ENCODE peak calls at places on chromosomes 13 and 19, in ten cellular contexts. One of them, this sample, is unnamed.

GRCh38 chr13:39106216-39106995 is 68.2 kb downstream of the NHLRC3 start:
- DNase-seq in mucosa of descending colon: peak; percentile 15
- DNase-seq in tibial artery: no peak
- DNase-seq in heart right ventricle: no peak
- DNase-seq in breast epithelium: no peak
- DNase-seq in CD8-positive, alpha-beta memory T cell: no peak
- DNase-seq in pancreas: no peak
- DNase-seq in SK-N-SH: no peak
- DNase-seq in uterus: no peak
- DNase-seq in trophoblast cell: no peak
- DNase-seq in this sample: no peak

GRCh38 chr19:41265376-41266153 is 1.4 kb downstream of the HNRNPUL1 start:
- DNase-seq in mucosa of descending colon: peak; percentile 23
- DNase-seq in tibial artery: no peak
- DNase-seq in heart right ventricle: no peak
- DNase-seq in breast epithelium: peak; percentile 55
- DNase-seq in CD8-positive, alpha-beta memory T cell: no peak
- DNase-seq in pancreas: no peak
- DNase-seq in SK-N-SH: peak; percentile 27
- DNase-seq in uterus: no peak
- DNase-seq in trophoblast cell: no peak
- DNase-seq in this sample: no peak

GRCh38 chr13:44685641-44686040 is 109.5 kb upstream of the TSC22D1 start:
- DNase-seq in mucosa of descending colon: no peak
- DNase-seq in tibial artery: no peak
- DNase-seq in heart right ventricle: no peak
- DNase-seq in breast epithelium: no peak
- DNase-seq in CD8-positive, alpha-beta memory T cell: no peak
- DNase-seq in pancreas: no peak
- DNase-seq in SK-N-SH: no peak
- DNase-seq in uterus: no peak
- DNase-seq in trophoblast cell: no peak
- DNase-seq in this sample: no peak

GRCh38 chr13:32153056-32153455 is 121.5 kb downstream of the FRY start:
- DNase-seq in mucosa of descending colon: no peak
- DNase-seq in tibial artery: no peak
- DNase-seq in heart right ventricle: no peak
- DNase-seq in breast epithelium: no peak
- DNase-seq in CD8-positive, alpha-beta memory T cell: no peak
- DNase-seq in pancreas: no peak
- DNase-seq in SK-N-SH: no peak
- DNase-seq in uterus: no peak
- DNase-seq in trophoblast cell: no peak
- DNase-seq in this sample: no peak

GRCh38 chr19:13215572-13216380 is 65.6 kb downstream of the IER2 start:
- DNase-seq in mucosa of descending colon: no peak
- DNase-seq in tibial artery: no peak
- DNase-seq in heart right ventricle: no peak
- DNase-seq in breast epithelium: no peak
- DNase-seq in CD8-positive, alpha-beta memory T cell: peak; percentile 61
- DNase-seq in pancreas: no peak
- DNase-seq in SK-N-SH: no peak
- DNase-seq in uterus: no peak
- DNase-seq in trophoblast cell: no peak
- DNase-seq in this sample: no peak

GRCh38 chr13:93058301-93058700 is 168.3 kb upstream of the GPC6 start:
- DNase-seq in mucosa of descending colon: no peak
- DNase-seq in tibial artery: no peak
- DNase-seq in heart right ventricle: no peak
- DNase-seq in breast epithelium: no peak
- DNase-seq in CD8-positive, alpha-beta memory T cell: no peak
- DNase-seq in pancreas: no peak
- DNase-seq in SK-N-SH: peak; percentile 47
- DNase-seq in uterus: no peak
- DNase-seq in trophoblast cell: no peak
- DNase-seq in this sample: no peak

GRCh38 chr13:110661256-110661655 is 44.7 kb downstream of the CARS2 start:
- DNase-seq in mucosa of descending colon: no peak
- DNase-seq in tibial artery: no peak
- DNase-seq in heart right ventricle: no peak
- DNase-seq in breast epithelium: no peak
- DNase-seq in CD8-positive, alpha-beta memory T cell: no peak
- DNase-seq in pancreas: no peak
- DNase-seq in SK-N-SH: no peak
- DNase-seq in uterus: no peak
- DNase-seq in trophoblast cell: no peak
- DNase-seq in this sample: no peak

GRCh38 chr13:44809152-44809551 is 180.1 kb downstream of the NUFIP1 start:
- DNase-seq in mucosa of descending colon: no peak
- DNase-seq in tibial artery: no peak
- DNase-seq in heart right ventricle: no peak
- DNase-seq in breast epithelium: no peak
- DNase-seq in CD8-positive, alpha-beta memory T cell: no peak
- DNase-seq in pancreas: no peak
- DNase-seq in SK-N-SH: no peak
- DNase-seq in uterus: no peak
- DNase-seq in trophoblast cell: no peak
- DNase-seq in this sample: no peak

GRCh38 chr13:76822691-76823267 is 63.4 kb downstream of the KCTD12 start:
- DNase-seq in mucosa of descending colon: peak; percentile 54
- DNase-seq in tibial artery: no peak
- DNase-seq in heart right ventricle: no peak
- DNase-seq in breast epithelium: no peak
- DNase-seq in CD8-positive, alpha-beta memory T cell: no peak
- DNase-seq in pancreas: no peak
- DNase-seq in SK-N-SH: no peak
- DNase-seq in uterus: no peak
- DNase-seq in trophoblast cell: peak; percentile 29
- DNase-seq in this sample: no peak

GRCh38 chr13:47184311-47184710 is 287.5 kb upstream of the HTR2A start:
- DNase-seq in mucosa of descending colon: no peak
- DNase-seq in tibial artery: no peak
- DNase-seq in heart right ventricle: no peak
- DNase-seq in breast epithelium: no peak
- DNase-seq in CD8-positive, alpha-beta memory T cell: no peak
- DNase-seq in pancreas: no peak
- DNase-seq in SK-N-SH: no peak
- DNase-seq in uterus: no peak
- DNase-seq in trophoblast cell: no peak
- DNase-seq in this sample: no peak

GRCh38 chr19:16655727-16656126 is 4.2 kb downstream of the SMIM7 start:
- DNase-seq in mucosa of descending colon: no peak
- DNase-seq in tibial artery: no peak
- DNase-seq in heart right ventricle: no peak
- DNase-seq in breast epithelium: no peak
- DNase-seq in CD8-positive, alpha-beta memory T cell: no peak
- DNase-seq in pancreas: no peak
- DNase-seq in SK-N-SH: no peak
- DNase-seq in uterus: no peak
- DNase-seq in trophoblast cell: no peak
- DNase-seq in this sample: no peak
- H3K36me3 ChIP-seq in mucosa of descending colon: peaks cover 6% of the 10 kb centered on the region
- H3K36me3 ChIP-seq in tibial artery: peaks cover 75% of the 10 kb centered on the region
- H3K36me3 ChIP-seq in heart right ventricle: peaks cover 84% of the 10 kb centered on the region
- H3K36me3 ChIP-seq in breast epithelium: peaks cover 6% of the 10 kb centered on the region
- H3K36me3 ChIP-seq in CD8-positive, alpha-beta memory T cell: peaks cover 59% of the 10 kb centered on the region
- H3K36me3 ChIP-seq in pancreas: peaks cover 20% of the 10 kb centered on the region
- H3K36me3 ChIP-seq in SK-N-SH: peaks cover 63% of the 10 kb centered on the region
- H3K36me3 ChIP-seq in uterus: no peaks in the 10 kb centered on the region
- H3K36me3 ChIP-seq in trophoblast cell: peaks cover 65% of the 10 kb centered on the region
- H3K36me3 ChIP-seq in this sample: peaks cover 11% of the 10 kb centered on the region

GRCh38 chr19:7340959-7341837 is 7.5 kb upstream of the ARHGEF18 start:
- DNase-seq in mucosa of descending colon: peak; percentile 92
- DNase-seq in tibial artery: peak; percentile 74
- DNase-seq in heart right ventricle: peak; percentile 86
- DNase-seq in breast epithelium: peak; percentile 73
- DNase-seq in CD8-positive, alpha-beta memory T cell: peak; percentile 85
- DNase-seq in pancreas: peak; percentile 83
- DNase-seq in SK-N-SH: peak; percentile 71
- DNase-seq in uterus: peak; percentile 87
- DNase-seq in trophoblast cell: peak; percentile 70
- DNase-seq in this sample: peak; percentile 65
- H3K4me1 ChIP-seq in mucosa of descending colon: peaks cover 12% of the 10 kb centered on the region
- H3K4me1 ChIP-seq in tibial artery: no peaks in the 10 kb centered on the region
- H3K4me1 ChIP-seq in heart right ventricle: no peaks in the 10 kb centered on the region
- H3K4me1 ChIP-seq in breast epithelium: no peaks in the 10 kb centered on the region
- H3K4me1 ChIP-seq in CD8-positive, alpha-beta memory T cell: peaks cover 63% of the 10 kb centered on the region
- H3K4me1 ChIP-seq in pancreas: no peaks in the 10 kb centered on the region
- H3K4me1 ChIP-seq in SK-N-SH: no peaks in the 10 kb centered on the region
- H3K4me1 ChIP-seq in uterus: no peaks in the 10 kb centered on the region
- H3K4me1 ChIP-seq in trophoblast cell: no peaks in the 10 kb centered on the region
- H3K4me1 ChIP-seq in this sample: peaks cover 37% of the 10 kb centered on the region

GRCh38 chr19:49433240-49433901 is 8.0 kb downstream of the SLC17A7 start:
- DNase-seq in mucosa of descending colon: no peak
- DNase-seq in tibial artery: no peak
- DNase-seq in heart right ventricle: no peak
- DNase-seq in breast epithelium: no peak
- DNase-seq in CD8-positive, alpha-beta memory T cell: no peak
- DNase-seq in pancreas: no peak
- DNase-seq in SK-N-SH: no peak
- DNase-seq in uterus: no peak
- DNase-seq in trophoblast cell: no peak
- DNase-seq in this sample: no peak
- H3K36me3 ChIP-seq in mucosa of descending colon: no peaks in the 10 kb centered on the region
- H3K36me3 ChIP-seq in tibial artery: no peaks in the 10 kb centered on the region
- H3K36me3 ChIP-seq in heart right ventricle: no peaks in the 10 kb centered on the region
- H3K36me3 ChIP-seq in breast epithelium: no peaks in the 10 kb centered on the region
- H3K36me3 ChIP-seq in CD8-positive, alpha-beta memory T cell: no peaks in the 10 kb centered on the region
- H3K36me3 ChIP-seq in pancreas: no peaks in the 10 kb centered on the region
- H3K36me3 ChIP-seq in SK-N-SH: no peaks in the 10 kb centered on the region
- H3K36me3 ChIP-seq in uterus: no peaks in the 10 kb centered on the region
- H3K36me3 ChIP-seq in trophoblast cell: no peaks in the 10 kb centered on the region
- H3K36me3 ChIP-seq in this sample: no peaks in the 10 kb centered on the region

GRCh38 chr19:39497850-39498261 is 891 bp upstream of the DLL3 start:
- DNase-seq in mucosa of descending colon: peak; percentile 35
- DNase-seq in tibial artery: no peak
- DNase-seq in heart right ventricle: peak; percentile 49
- DNase-seq in breast epithelium: no peak
- DNase-seq in CD8-positive, alpha-beta memory T cell: no peak
- DNase-seq in pancreas: no peak
- DNase-seq in SK-N-SH: peak; percentile 88
- DNase-seq in uterus: no peak
- DNase-seq in trophoblast cell: no peak
- DNase-seq in this sample: no peak

GRCh38 chr19:39492225-39492624 is 6.5 kb upstream of the DLL3 start:
- DNase-seq in mucosa of descending colon: no peak
- DNase-seq in tibial artery: no peak
- DNase-seq in heart right ventricle: no peak
- DNase-seq in breast epithelium: no peak
- DNase-seq in CD8-positive, alpha-beta memory T cell: no peak
- DNase-seq in pancreas: no peak
- DNase-seq in SK-N-SH: no peak
- DNase-seq in uterus: no peak
- DNase-seq in trophoblast cell: no peak
- DNase-seq in this sample: no peak

GRCh38 chr19:39492788-39493187 is 6.0 kb upstream of the DLL3 start:
- DNase-seq in mucosa of descending colon: no peak
- DNase-seq in tibial artery: no peak
- DNase-seq in heart right ventricle: no peak
- DNase-seq in breast epithelium: no peak
- DNase-seq in CD8-positive, alpha-beta memory T cell: no peak
- DNase-seq in pancreas: no peak
- DNase-seq in SK-N-SH: no peak
- DNase-seq in uterus: no peak
- DNase-seq in trophoblast cell: no peak
- DNase-seq in this sample: no peak

GRCh38 chr19:39496063-39496462 is 2.7 kb upstream of the DLL3 start:
- DNase-seq in mucosa of descending colon: no peak
- DNase-seq in tibial artery: no peak
- DNase-seq in heart right ventricle: no peak
- DNase-seq in breast epithelium: no peak
- DNase-seq in CD8-positive, alpha-beta memory T cell: no peak
- DNase-seq in pancreas: no peak
- DNase-seq in SK-N-SH: no peak
- DNase-seq in uterus: no peak
- DNase-seq in trophoblast cell: no peak
- DNase-seq in this sample: no peak

DNA sequence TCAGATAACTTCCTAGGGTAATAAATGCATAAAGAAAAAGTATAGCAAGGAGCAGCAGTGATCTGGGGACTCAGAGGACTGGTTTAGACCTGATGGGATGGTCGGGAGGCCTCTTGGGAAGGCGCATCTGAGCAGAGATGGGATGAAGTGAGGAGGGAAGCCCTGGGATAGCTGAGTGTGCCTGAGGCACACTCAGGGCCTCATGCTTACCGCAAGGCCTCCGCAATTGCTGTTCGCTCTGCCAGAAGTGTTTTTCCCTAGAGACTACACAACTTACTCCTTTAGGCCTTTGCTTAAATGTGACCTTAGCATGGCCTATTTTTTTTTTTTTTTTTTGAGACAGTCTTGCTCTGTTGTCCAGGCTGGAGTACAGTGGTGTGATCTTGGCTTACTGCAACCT is 4.1 kb upstream of the DLL3 start:
- DNase-seq in mucosa of descending colon: no peak
- DNase-seq in tibial artery: no peak
- DNase-seq in heart right ventricle: no peak
- DNase-seq in breast epithelium: no peak
- DNase-seq in CD8-positive, alpha-beta memory T cell: no peak
- DNase-seq in pancreas: no peak
- DNase-seq in SK-N-SH: no peak
- DNase-seq in uterus: no peak
- DNase-seq in trophoblast cell: no peak
- DNase-seq in this sample: no peak
- H3K4me1 ChIP-seq in mucosa of descending colon: peaks cover 17% of the 10 kb centered on the region
- H3K4me1 ChIP-seq in tibial artery: peaks cover 17% of the 10 kb centered on the region
- H3K4me1 ChIP-seq in heart right ventricle: no peaks in the 10 kb centered on the region
- H3K4me1 ChIP-seq in breast epithelium: no peaks in the 10 kb centered on the region
- H3K4me1 ChIP-seq in CD8-positive, alpha-beta memory T cell: peaks cover 15% of the 10 kb centered on the region
- H3K4me1 ChIP-seq in pancreas: peaks cover 8% of the 10 kb centered on the region
- H3K4me1 ChIP-seq in SK-N-SH: peaks cover 9% of the 10 kb centered on the region
- H3K4me1 ChIP-seq in uterus: no peaks in the 10 kb centered on the region
- H3K4me1 ChIP-seq in trophoblast cell: peaks cover 9% of the 10 kb centered on the region
- H3K4me1 ChIP-seq in this sample: peaks cover 20% of the 10 kb centered on the region

DNA sequence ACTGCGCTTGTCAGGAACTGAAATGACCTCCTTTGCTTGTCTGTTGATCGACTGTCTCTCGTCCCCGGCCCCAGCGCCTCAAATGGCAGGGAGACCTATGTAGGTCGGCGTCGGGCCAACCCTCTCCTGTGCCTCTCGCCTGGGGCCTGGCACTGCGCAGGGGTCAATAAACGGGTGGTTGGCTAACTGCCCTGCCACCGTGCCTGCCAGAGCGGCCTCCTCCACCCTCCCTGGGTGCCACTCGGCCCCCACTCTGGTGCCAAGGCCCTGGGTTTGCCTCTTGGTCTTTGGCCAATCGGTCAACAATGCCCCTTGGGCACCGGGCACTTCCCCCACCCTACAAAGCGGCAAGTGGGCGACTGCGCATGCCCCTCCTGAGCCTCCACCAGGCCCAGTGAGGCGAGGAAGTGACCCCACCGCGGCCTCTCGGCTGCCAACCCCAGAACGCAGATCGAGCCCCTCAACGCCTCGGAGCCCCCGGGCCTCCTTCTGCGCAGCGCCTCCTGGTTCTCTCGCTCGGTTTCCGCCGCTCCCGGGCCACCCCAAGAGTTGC is 1.1 kb downstream of the KEAP1 start:
- DNase-seq in mucosa of descending colon: peak; percentile 91
- DNase-seq in tibial artery: peak; percentile 72
- DNase-seq in heart right ventricle: peak; percentile 86
- DNase-seq in breast epithelium: peak; percentile 98
- DNase-seq in CD8-positive, alpha-beta memory T cell: peak; percentile 63
- DNase-seq in pancreas: peak; percentile 98
- DNase-seq in SK-N-SH: peak; percentile 90
- DNase-seq in uterus: peak; percentile 68
- DNase-seq in trophoblast cell: no peak
- DNase-seq in this sample: no peak
- H3K36me3 ChIP-seq in mucosa of descending colon: no peaks in the 10 kb centered on the region
- H3K36me3 ChIP-seq in tibial artery: peaks cover 16% of the 10 kb centered on the region
- H3K36me3 ChIP-seq in heart right ventricle: peaks cover 30% of the 10 kb centered on the region
- H3K36me3 ChIP-seq in breast epithelium: no peaks in the 10 kb centered on the region
- H3K36me3 ChIP-seq in CD8-positive, alpha-beta memory T cell: peaks cover 12% of the 10 kb centered on the region
- H3K36me3 ChIP-seq in pancreas: no peaks in the 10 kb centered on the region
- H3K36me3 ChIP-seq in SK-N-SH: peaks cover 17% of the 10 kb centered on the region
- H3K36me3 ChIP-seq in uterus: no peaks in the 10 kb centered on the region
- H3K36me3 ChIP-seq in trophoblast cell: peaks cover 19% of the 10 kb centered on the region
- H3K36me3 ChIP-seq in this sample: peaks cover 21% of the 10 kb centered on the region

This sample was measured in naive thymus-derived CD4-positive, alpha-beta T cell.